ENCODE peak calls at places on chromosome X, in six cellular contexts. B is left ventricle myocardium inferior, J is tibial artery, O is astrocyte of the cerebellum, T is H7, Y is SK-N-SH. H is an unnamed sample.

GRCh38 chrX:1035206-1035605 is 177.2 kb downstream of the CRLF2 start:
- DNase-seq in T (no peak), O (no peak), B (no peak), Y (no peak), J (peak; percentile 15), H (no peak)

GRCh38 chrX:15384304-15384703 is at the start of gene VEGFD:
- DNase-seq in B (no peak), T (no peak), Y (no peak), O (no peak), J (no peak), H (no peak)

GRCh38 chrX:27599928-27600327 is 9.8 kb downstream of the DCAF8L2 start:
- DNase-seq in O (no peak), T (no peak), B (no peak), J (no peak), Y (no peak), H (no peak)

GRCh38 chrX:109327271-109327670 is 154.6 kb downstream of the GUCY2F start:
- DNase-seq in Y (no peak), J (no peak), O (no peak), B (no peak), T (no peak), H (no peak)

GRCh38 chrX:1450381-1451161 is 2.1 kb downstream of the ASMTL start:
- DNase-seq in O (no peak), Y (no peak), J (peak; percentile 56), B (no peak), T (no peak), H (peak; percentile 33)

GRCh38 chrX:102651242-102651967 is at the start of gene GPRASP1:
- DNase-seq in T (peak; percentile 59), B (peak; percentile 64), J (peak; percentile 83), Y (peak; percentile 72), O (no peak), H (peak; percentile 10)

GRCh38 chrX:149371984-149372383 is 133.1 kb downstream of the IDS start:
- DNase-seq in Y (no peak), O (no peak), T (no peak), J (no peak), B (no peak), H (no peak)

GRCh38 chrX:39975094-39975865 is 122.5 kb downstream of the BCOR start:
- DNase-seq in T (peak; percentile 52), B (no peak), J (no peak), O (no peak), Y (no peak), H (no peak)

GRCh38 chrX:115018944-115019343 is 1.5 kb upstream of the IL13RA2 start:
- DNase-seq in T (no peak), Y (no peak), J (no peak), B (no peak), O (no peak), H (no peak)

GRCh38 chrX:136275553-136275952 is 24.4 kb upstream of the MAP7D3 start:
- DNase-seq in J (no peak), O (no peak), Y (no peak), B (no peak), T (no peak), H (no peak)

GRCh38 chrX:40474205-40474626 is 106.6 kb upstream of the ATP6AP2 start:
- DNase-seq in Y (peak; percentile 66), T (peak; percentile 91), O (peak; percentile 16), B (peak; percentile 17), J (no peak), H (peak; percentile 34)

GRCh38 chrX:154804564-154804956 is 725 bp downstream of the MPP1 start:
- DNase-seq in Y (peak; percentile 44), O (no peak), T (no peak), J (no peak), B (no peak), H (no peak)

GRCh38 chrX:56729152-56729557 is at the start of gene NBDY:
- DNase-seq in J (no peak), Y (peak; percentile 35), B (peak; percentile 15), O (no peak), T (no peak), H (peak; percentile 49)

GRCh38 chrX:97070346-97070745 is 186.6 kb downstream of the RPA4 start:
- DNase-seq in O (no peak), J (no peak), B (no peak), T (no peak), Y (no peak), H (no peak)

GRCh38 chrX:152900937-152901445 is 3.1 kb downstream of the ZNF185 start:
- DNase-seq in O (no peak), J (no peak), Y (no peak), B (no peak), T (no peak), H (no peak)

GRCh38 chrX:20352504-20352903 is 85.8 kb upstream of the RPS6KA3 start:
- DNase-seq in B (no peak), Y (no peak), O (no peak), T (no peak), J (no peak), H (no peak)

GRCh38 chrX:133922390-133922772 is 63.0 kb downstream of the GPC3 start:
- DNase-seq in B (no peak), O (no peak), J (no peak), T (no peak), Y (no peak), H (no peak)

GRCh38 chrX:133921764-133922389 is 63.5 kb downstream of the GPC3 start:
- DNase-seq in B (peak; percentile 14), J (no peak), Y (peak; percentile 16), O (no peak), T (peak; percentile 50), H (no peak)

GRCh38 chrX:133916984-133917722 is 68.2 kb downstream of the GPC3 start:
- DNase-seq in O (no peak), J (no peak), B (no peak), T (no peak), Y (no peak), H (no peak)

GRCh38 chrX:133921084-133921483 is 64.3 kb downstream of the GPC3 start:
- DNase-seq in Y (no peak), T (no peak), O (no peak), J (no peak), B (no peak), H (no peak)

GRCh38 chrX:133918326-133918725 is 67.1 kb downstream of the GPC3 start:
- DNase-seq in T (no peak), Y (no peak), B (no peak), O (no peak), J (no peak), H (no peak)
- H3K4me3 ChIP-seq in T (no peak overlapping the region), Y (no peak overlapping the region), B (no peak overlapping the region), O (no peak overlapping the region), J (no peak overlapping the region), H (no peak overlapping the region)

GRCh38 chrX:132953358-132953757 is 5.1 kb downstream of the HS6ST2 start:
- DNase-seq in T (peak; percentile 17), O (no peak), B (no peak), J (no peak), Y (no peak), H (no peak)

GRCh38 chrX:132954323-132954722 is 4.1 kb downstream of the HS6ST2 start:
- DNase-seq in T (no peak), J (no peak), O (no peak), B (no peak), Y (no peak), H (no peak)

DNA sequence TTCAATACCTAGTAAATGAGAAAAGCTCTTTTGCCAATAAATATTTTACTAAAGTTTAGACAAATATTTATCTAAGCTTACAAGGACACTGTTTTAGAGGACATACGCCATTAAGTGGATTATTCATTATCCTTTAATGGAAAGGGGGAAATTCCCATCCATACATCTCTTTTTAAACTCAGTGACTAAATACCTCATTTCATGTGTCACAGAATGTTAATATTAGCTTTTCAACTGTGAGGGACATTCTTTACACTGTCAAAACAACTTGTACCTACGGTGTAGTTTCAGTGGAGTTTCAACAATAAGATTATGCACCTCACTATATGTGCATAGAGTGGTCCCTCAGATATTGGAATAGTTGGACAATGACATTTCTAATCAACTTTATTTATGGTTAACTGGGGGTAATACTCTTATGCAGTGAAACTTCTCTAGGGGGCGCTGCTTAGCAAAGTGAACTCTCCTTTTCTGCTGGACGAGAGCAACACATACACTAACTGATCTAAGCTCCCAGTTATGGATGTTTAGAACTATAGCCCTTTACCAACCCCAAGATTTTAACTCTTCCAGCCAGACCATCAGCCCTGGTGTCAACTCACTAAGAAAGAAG is 9.7 kb downstream of the HS6ST2 start:
- DNase-seq in B (no peak), Y (no peak), J (no peak), O (no peak), T (peak; percentile 55), H (no peak)
- H3K4me3 ChIP-seq in B (no peak overlapping the region), Y (no peak overlapping the region), J (no peak overlapping the region), O (no peak overlapping the region), T (no peak overlapping the region), H (no peak overlapping the region)

DNA sequence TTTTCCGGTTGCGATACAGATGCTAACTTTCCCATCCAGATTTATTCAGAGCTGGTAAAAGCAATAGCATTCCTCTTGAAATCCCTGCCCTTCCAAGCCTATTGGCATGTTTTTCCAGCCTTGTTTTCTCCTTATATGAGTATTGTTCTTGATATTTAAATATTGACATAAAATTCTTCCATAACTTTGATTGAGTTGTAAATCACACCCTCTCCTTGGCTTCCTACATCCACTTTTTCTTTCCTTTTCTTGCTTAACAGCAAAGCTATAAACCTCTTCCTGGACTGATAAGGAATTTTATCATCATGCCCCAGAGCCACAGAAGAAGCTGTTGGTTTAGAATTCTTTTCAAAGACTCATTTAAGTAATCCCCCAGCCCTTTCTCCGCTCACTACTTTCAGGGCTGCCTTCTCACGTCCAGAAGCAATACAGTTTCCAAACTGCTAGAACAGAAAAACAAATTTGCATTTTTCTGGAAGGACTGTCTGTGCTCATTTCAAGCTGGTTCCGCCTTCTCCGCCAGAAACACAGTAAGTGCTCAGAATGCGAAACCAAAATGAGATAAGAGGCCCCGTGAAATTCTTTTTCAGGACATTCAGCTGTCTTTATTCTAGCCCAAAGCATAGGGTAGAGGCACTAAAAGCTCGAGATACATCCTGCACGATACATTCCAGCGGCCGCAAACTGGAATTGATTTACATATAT is 922 bp downstream of the MID1 start:
- DNase-seq in J (no peak), T (no peak), O (no peak), Y (peak; percentile 13), B (no peak), H (peak; percentile 24)
- H3K4me3 ChIP-seq in J (peak overlapping the region; percentile 64), T (peak overlapping the region; percentile 75), O (peak overlapping the region; percentile 59), Y (peak overlapping the region; percentile 65), B (peak overlapping the region; percentile 75), H (peak overlapping the region; percentile 67)

DNA sequence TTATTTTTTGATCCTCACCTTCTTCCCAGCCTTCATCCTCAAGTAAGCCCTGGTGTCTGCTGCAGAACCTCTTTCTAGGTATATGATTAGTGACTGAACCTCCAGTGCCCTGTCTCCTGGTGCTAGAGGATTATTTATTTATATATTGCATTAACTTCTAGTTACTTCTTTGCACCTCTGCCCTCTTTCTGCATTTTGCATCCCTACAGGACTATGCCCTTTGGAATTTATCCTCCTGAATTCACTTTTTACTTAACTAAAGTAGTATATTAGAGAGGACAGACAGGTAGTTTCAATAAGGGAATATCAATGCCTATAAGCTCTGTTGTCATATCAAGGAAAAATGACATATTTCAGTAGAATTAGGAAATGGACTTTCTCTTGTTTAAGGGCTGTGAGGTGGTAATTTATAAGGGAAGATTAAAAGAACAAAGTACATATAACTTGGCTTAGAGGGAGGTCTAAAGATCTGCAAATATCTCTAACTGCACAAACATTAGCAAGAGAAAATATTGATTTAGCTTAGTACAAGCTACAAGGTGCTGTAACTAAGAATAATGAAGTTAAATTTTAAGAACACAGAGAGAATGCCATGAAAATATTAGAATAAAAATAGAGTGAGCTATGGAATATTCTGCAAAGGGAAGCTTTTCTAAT is 181.7 kb downstream of the TEX13A start:
- DNase-seq in O (no peak), J (no peak), T (no peak), Y (no peak), B (no peak), H (no peak)
- H3K4me3 ChIP-seq in O (no peak overlapping the region), J (no peak overlapping the region), T (no peak overlapping the region), Y (no peak overlapping the region), B (no peak overlapping the region), H (no peak overlapping the region)